ENCODE peak calls at places on chromosomes 16 and 17, in nine cellular contexts. I, K, E, R, A, P, S, H and U are unnamed samples.

GRCh38 chr17:41782142-41782541 is 4.4 kb downstream of the JUP start:
- DNase-seq in I (no peak), K (no peak), E (no peak), R (no peak), A (no peak), P (no peak), S (no peak), H (no peak), U (no peak)

GRCh38 chr17:16322636-16323035 is 30.6 kb downstream of the CENPV start:
- DNase-seq in I (no peak), K (no peak), E (no peak), R (no peak), A (no peak), P (no peak), S (no peak), H (no peak), U (no peak)

GRCh38 chr16:88764913-88765349 is 20.1 kb downstream of the PIEZO1 start:
- DNase-seq in I (no peak), K (no peak), E (no peak), R (no peak), A (no peak), P (peak; percentile 61), S (no peak), H (no peak), U (no peak)

GRCh38 chr16:27463741-27464662 is 62.0 kb downstream of the IL21R start:
- DNase-seq in I (no peak), K (no peak), E (no peak), R (peak; percentile 72), A (peak; percentile 75), P (no peak), S (no peak), H (no peak), U (no peak)

GRCh38 chr16:76583466-76583865 is 306.3 kb downstream of the CNTNAP4 start:
- DNase-seq in I (no peak), K (no peak), E (no peak), R (no peak), A (no peak), P (no peak), S (no peak), H (no peak), U (no peak)

GRCh38 chr17:11284811-11285210 is 43.8 kb downstream of the SHISA6 start:
- DNase-seq in I (no peak), K (no peak), E (no peak), R (no peak), A (no peak), P (no peak), S (no peak), H (no peak), U (no peak)

GRCh38 chr17:10698116-10698818 is 873 bp downstream of the ADPRM start:
- DNase-seq in I (peak; percentile 17), K (peak; percentile 11), E (no peak), R (peak; percentile 8), A (no peak), P (no peak), S (no peak), H (no peak), U (peak; percentile 19)

GRCh38 chr17:37576281-37576680 is 32.9 kb downstream of the SYNRG start:
- DNase-seq in I (no peak), K (no peak), E (no peak), R (no peak), A (no peak), P (no peak), S (no peak), H (no peak), U (no peak)

GRCh38 chr16:70156207-70156978 is 17.2 kb upstream of the CLEC18C start:
- DNase-seq in I (peak; percentile 2), K (no peak), E (no peak), R (no peak), A (no peak), P (no peak), S (no peak), H (no peak), U (no peak)

GRCh38 chr16:72013389-72013788 is 4.8 kb downstream of the DHODH start:
- DNase-seq in I (no peak), K (no peak), E (peak; percentile 43), R (no peak), A (no peak), P (peak; percentile 39), S (no peak), H (no peak), U (peak; percentile 15)

GRCh38 chr16:23694707-23695373 is 16.2 kb downstream of the PLK1 start:
- DNase-seq in I (no peak), K (peak; percentile 34), E (no peak), R (no peak), A (no peak), P (no peak), S (no peak), H (no peak), U (peak; percentile 30)

GRCh38 chr16:50267651-50268050 is 1.3 kb downstream of the ADCY7 start:
- DNase-seq in I (no peak), K (no peak), E (no peak), R (peak; percentile 11), A (peak; percentile 36), P (no peak), S (no peak), H (no peak), U (no peak)

GRCh38 chr17:49971848-49972485 is 3.0 kb downstream of the DLX4 start:
- DNase-seq in I (no peak), K (no peak), E (no peak), R (no peak), A (no peak), P (no peak), S (no peak), H (no peak), U (no peak)

GRCh38 chr16:11557811-11558210 is 28.9 kb downstream of the LITAF start:
- DNase-seq in I (no peak), K (no peak), E (no peak), R (no peak), A (no peak), P (no peak), S (no peak), H (peak; percentile 72), U (no peak)

GRCh38 chr16:82874251-82874650 is 247.5 kb downstream of the CDH13 start:
- DNase-seq in I (no peak), K (no peak), E (no peak), R (no peak), A (no peak), P (no peak), S (no peak), H (no peak), U (no peak)

GRCh38 chr17:39270923-39271322 is 45.2 kb upstream of the STAC2 start:
- DNase-seq in I (no peak), K (no peak), E (no peak), R (no peak), A (no peak), P (no peak), S (no peak), H (no peak), U (peak; percentile 43)

GRCh38 chr17:80379348-80379747 is 35.6 kb upstream of the ENDOV start:
- DNase-seq in I (no peak), K (no peak), E (no peak), R (no peak), A (no peak), P (no peak), S (no peak), H (no peak), U (no peak)

GRCh38 chr16:83171396-83171795 is 544.6 kb downstream of the CDH13 start:
- DNase-seq in I (no peak), K (no peak), E (no peak), R (no peak), A (no peak), P (no peak), S (no peak), H (no peak), U (no peak)

GRCh38 chr16:89037261-89038152 is 56.1 kb upstream of the ACSF3 start:
- DNase-seq in I (peak; percentile 33), K (peak; percentile 58), E (no peak), R (peak; percentile 34), A (no peak), P (no peak), S (no peak), H (no peak), U (peak; percentile 61)

GRCh38 chr17:40322417-40323315 is 13.7 kb downstream of the RARA start:
- DNase-seq in I (peak; percentile 94), K (no peak), E (peak; percentile 73), R (peak; percentile 99), A (peak; percentile 96), P (peak; percentile 86), S (peak; percentile 84), H (no peak), U (peak; percentile 76)

GRCh38 chr16:74724820-74725549 is 24.3 kb upstream of the MLKL start:
- DNase-seq in I (no peak), K (no peak), E (no peak), R (no peak), A (no peak), P (peak; percentile 89), S (no peak), H (peak; percentile 90), U (no peak)

GRCh38 chr16:56475226-56475625 is 23.9 kb downstream of the OGFOD1 start:
- DNase-seq in I (no peak), K (no peak), E (no peak), R (no peak), A (no peak), P (no peak), S (no peak), H (no peak), U (no peak)

GRCh38 chr17:69575346-69575761 is 160.9 kb downstream of the MAP2K6 start:
- DNase-seq in I (no peak), K (no peak), E (no peak), R (no peak), A (no peak), P (peak; percentile 88), S (no peak), H (no peak), U (peak; percentile 74)

GRCh38 chr17:56891751-56892150 is 22.1 kb downstream of the TRIM25 start:
- DNase-seq in I (no peak), K (peak; percentile 46), E (no peak), R (peak; percentile 44), A (peak; percentile 28), P (no peak), S (no peak), H (no peak), U (peak; percentile 21)

GRCh38 chr17:68566145-68566738 is 34.9 kb downstream of the FAM20A start:
- DNase-seq in I (no peak), K (no peak), E (no peak), R (no peak), A (no peak), P (no peak), S (no peak), H (no peak), U (no peak)

GRCh38 chr16:30565526-30565925 is 6.0 kb downstream of the ZNF688 start:
- DNase-seq in I (no peak), K (no peak), E (no peak), R (no peak), A (no peak), P (no peak), S (no peak), H (no peak), U (no peak)

GRCh38 chr17:79562117-79562805 is 48.6 kb downstream of the RBFOX3 start:
- DNase-seq in I (no peak), K (no peak), E (no peak), R (no peak), A (no peak), P (no peak), S (no peak), H (no peak), U (no peak)

GRCh38 chr17:32342603-32343325 is 791 bp upstream of the C17orf75 start:
- DNase-seq in I (no peak), K (no peak), E (no peak), R (no peak), A (no peak), P (no peak), S (no peak), H (no peak), U (no peak)

GRCh38 chr16:28502290-28502689 is 4.3 kb downstream of the IL27 start:
- DNase-seq in I (no peak), K (no peak), E (no peak), R (no peak), A (no peak), P (no peak), S (no peak), H (no peak), U (no peak)